ENCODE peak calls at places on chromosome 10, in five cellular contexts. B is HuH-7, F is fibroblast of the conjunctiva, U is iris pigment epithelial cell, P is GM23248. C is an unnamed sample.

GRCh38 chr10:104683567-104683966 is 42.5 kb downstream of the SORCS3 start:
- DNase-seq in P (no peak), U (no peak), B (no peak), F (no peak), C (no peak)

GRCh38 chr10:131213651-131214505 is 97.6 kb downstream of the TCERG1L start:
- DNase-seq in F (no peak), U (no peak), B (no peak), P (no peak), C (no peak)

GRCh38 chr10:61640876-61641275 is 21.9 kb upstream of the CABCOCO1 start:
- DNase-seq in B (no peak), F (no peak), P (no peak), U (no peak), C (no peak)

GRCh38 chr10:3365630-3366029 is 193.0 kb upstream of the PITRM1 start:
- DNase-seq in B (peak), P (no peak), F (no peak), U (no peak), C (no peak)

GRCh38 chr10:17465328-17466125 is 11.1 kb upstream of the ST8SIA6 start:
- DNase-seq in U (no peak), B (no peak), F (no peak), P (no peak), C (no peak)

GRCh38 chr10:77641788-77642397 is 4.3 kb upstream of the KCNMA1 start:
- DNase-seq in P (peak), U (peak), F (peak), B (peak), C (peak)

GRCh38 chr10:68208424-68209042 is 23.4 kb downstream of the ATOH7 start:
- DNase-seq in B (peak), P (peak), F (peak), U (peak), C (peak)

GRCh38 chr10:107733731-107734130 is 569.2 kb upstream of the SORCS1 start:
- DNase-seq in P (peak), F (no peak), U (no peak), B (no peak), C (no peak)

GRCh38 chr10:127694580-127695193 is 42.3 kb upstream of the FOXI2 start:
- DNase-seq in B (peak), P (peak), F (no peak), U (no peak), C (no peak)

GRCh38 chr10:62924344-62924748 is 108.2 kb upstream of the EGR2 start:
- DNase-seq in B (no peak), F (no peak), P (no peak), U (no peak), C (no peak)

GRCh38 chr10:98460837-98461499 is 14.2 kb upstream of the HPS1 start:
- DNase-seq in P (peak), F (peak), B (peak), U (peak), C (peak)

GRCh38 chr10:17190602-17191001 is 10.9 kb downstream of the TRDMT1 start:
- DNase-seq in P (no peak), B (no peak), U (no peak), F (no peak), C (no peak)

GRCh38 chr10:32788359-32788758 is 169.7 kb downstream of the ITGB1 start:
- DNase-seq in F (no peak), P (no peak), B (no peak), U (no peak), C (no peak)

GRCh38 chr10:525565-526315 is 163.7 kb downstream of the DIP2C start:
- DNase-seq in F (no peak), U (peak), P (peak), B (no peak), C (no peak)

GRCh38 chr10:33336606-33337334 is 2.3 kb upstream of the NRP1 start:
- DNase-seq in F (no peak), P (peak), U (peak), B (peak), C (no peak)

GRCh38 chr10:119246862-119247549 is 39.6 kb downstream of the GRK5 start:
- DNase-seq in P (peak), U (peak), B (no peak), F (peak), C (peak)

GRCh38 chr10:3043512-3044368 is 23.6 kb upstream of the PFKP start:
- DNase-seq in U (peak), P (peak), B (peak), F (peak), C (no peak)